ENCODE peak calls at places on chromosomes 1 and 21, in six cellular contexts. C, T, Y, E, Q and W are unnamed samples.

GRCh38 chr1:152026895-152027294 is 9.9 kb downstream of the S100A11 start:
- DNase-seq in C (no peak), E (no peak), T (no peak), Q (no peak), Y (no peak), W (no peak)

GRCh38 chr1:45325816-45326506 is 734 bp upstream of the HPDL start:
- DNase-seq in E (no peak), Q (no peak), T (no peak), C (no peak), Y (no peak), W (no peak)

GRCh38 chr1:215926670-215927069 is 359.6 kb downstream of the KCTD3 start:
- DNase-seq in Q (no peak), E (no peak), Y (no peak), T (no peak), C (no peak), W (no peak)

GRCh38 chr21:35428041-35428400 is 378.9 kb upstream of the RUNX1 start:
- DNase-seq in E (no peak), T (no peak), C (no peak), Y (no peak), Q (no peak), W (no peak)

GRCh38 chr1:234963904-234964702 is 164.5 kb downstream of the TOMM20 start:
- DNase-seq in Y (no peak), C (no peak), E (no peak), Q (no peak), T (no peak), W (no peak)

GRCh38 chr1:202304370-202304769 is 37.4 kb downstream of the UBE2T start:
- DNase-seq in T (no peak), Q (no peak), C (no peak), E (peak), Y (no peak), W (no peak)

GRCh38 chr1:11563560-11564069 is 84.7 kb downstream of the DISP3 start:
- DNase-seq in Q (peak), Y (no peak), E (no peak), C (peak), T (peak), W (peak)

GRCh38 chr1:172637522-172637921 is 21.4 kb upstream of the FASLG start:
- DNase-seq in Y (no peak), E (no peak), C (no peak), T (no peak), Q (no peak), W (no peak)

GRCh38 chr1:58308206-58308605 is 238.3 kb downstream of the OMA1 start:
- DNase-seq in T (no peak), E (no peak), Y (no peak), Q (no peak), C (no peak), W (no peak)

GRCh38 chr1:198528376-198528775 is 12.1 kb downstream of the ATP6V1G3 start:
- DNase-seq in E (no peak), Q (no peak), C (no peak), Y (no peak), T (no peak), W (no peak)

GRCh38 chr21:45363921-45364463 is 41.0 kb upstream of the COL18A1 start:
- DNase-seq in Q (no peak), C (peak), E (peak), T (no peak), Y (no peak), W (peak)

GRCh38 chr1:179369751-179370341 is 4.1 kb downstream of the AXDND1 start:
- DNase-seq in Y (no peak), T (peak), E (no peak), Q (peak), C (no peak), W (peak)

GRCh38 chr1:223714849-223715709 is 2.7 kb downstream of the CAPN2 start:
- DNase-seq in Q (peak), E (no peak), Y (no peak), C (no peak), T (peak), W (no peak)

GRCh38 chr1:196535727-196536126 is 72.5 kb downstream of the KCNT2 start:
- DNase-seq in C (no peak), Q (peak), Y (no peak), T (peak), E (no peak), W (no peak)

GRCh38 chr21:36883532-36884486 is 82.7 kb downstream of the HLCS start:
- DNase-seq in E (no peak), T (no peak), Q (no peak), C (no peak), Y (no peak), W (no peak)

GRCh38 chr1:40041466-40041838 is 923 bp downstream of the CAP1 start:
- DNase-seq in T (no peak), C (no peak), Q (no peak), E (no peak), Y (no peak), W (no peak)

GRCh38 chr1:206856674-206857464 is 8.6 kb upstream of the IL20 start:
- DNase-seq in T (no peak), Q (no peak), Y (no peak), C (no peak), E (no peak), W (no peak)

GRCh38 chr1:16718908-16719533 is 21.3 kb upstream of the RNU1-4 start:
- DNase-seq in T (no peak), C (peak), E (no peak), Q (no peak), Y (no peak), W (no peak)

GRCh38 chr1:55542901-55543504 is 327.8 kb upstream of the USP24 start:
- DNase-seq in C (no peak), Q (no peak), Y (no peak), T (no peak), E (no peak), W (no peak)

GRCh38 chr1:229887043-229887822 is 179.8 kb upstream of the GALNT2 start:
- DNase-seq in T (no peak), C (no peak), Q (no peak), Y (no peak), E (peak), W (no peak)

GRCh38 chr1:64896546-64896945 is 69.8 kb downstream of the JAK1 start:
- DNase-seq in Q (no peak), E (no peak), Y (no peak), C (no peak), T (no peak), W (no peak)

GRCh38 chr1:53697671-53698380 is 41.1 kb downstream of the GLIS1 start:
- DNase-seq in C (no peak), Q (peak), E (no peak), Y (no peak), T (no peak), W (no peak)

GRCh38 chr1:224629965-224630364 is 13.8 kb downstream of the CNIH3 start:
- DNase-seq in E (no peak), T (peak), C (no peak), Y (no peak), Q (no peak), W (no peak)

GRCh38 chr1:147504801-147505303 is 36.4 kb upstream of the BCL9 start:
- DNase-seq in Y (no peak), E (no peak), Q (no peak), C (no peak), T (peak), W (peak)

GRCh38 chr1:185821612-185822385 is 87.6 kb downstream of the HMCN1 start:
- DNase-seq in C (no peak), Q (no peak), E (no peak), T (peak), Y (no peak), W (no peak)

GRCh38 chr1:192974701-192975100 is 84.5 kb downstream of the UCHL5 start:
- DNase-seq in Y (no peak), T (no peak), E (no peak), C (no peak), Q (no peak), W (no peak)

GRCh38 chr1:159088050-159088449 is 11.5 kb upstream of the AIM2 start:
- DNase-seq in Q (peak), E (no peak), T (no peak), C (no peak), Y (no peak), W (no peak)